ENCODE peak calls at places on chromosomes 16 and 17, in seven cellular contexts. One of them, this sample, is unnamed. For H3K4me1, the result is how much of the 10 kb centered on the place peaks cover.

GRCh38 chr17:82344175-82344907 is 10.8 kb upstream of the SECTM1 start:
- DNase-seq in IMR-90: no peak
- DNase-seq in SJSA1: no peak
- DNase-seq in tibial artery: no peak
- DNase-seq in adrenal gland: no peak
- DNase-seq in GM23248: no peak
- DNase-seq in left ventricle myocardium inferior: no peak
- DNase-seq in this sample: no peak

GRCh38 chr17:10051112-10051511 is 146.0 kb upstream of the RCVRN start:
- DNase-seq in IMR-90: peak
- DNase-seq in SJSA1: no peak
- DNase-seq in tibial artery: peak
- DNase-seq in adrenal gland: no peak
- DNase-seq in GM23248: peak
- DNase-seq in left ventricle myocardium inferior: no peak
- DNase-seq in this sample: no peak

GRCh38 chr16:57310801-57311200 is 26.3 kb upstream of the PLLP start:
- DNase-seq in IMR-90: no peak
- DNase-seq in SJSA1: peak
- DNase-seq in tibial artery: no peak
- DNase-seq in adrenal gland: peak
- DNase-seq in GM23248: no peak
- DNase-seq in left ventricle myocardium inferior: no peak
- DNase-seq in this sample: no peak

GRCh38 chr16:9138731-9139501 is 47.5 kb downstream of the HAPSTR1 start:
- DNase-seq in IMR-90: peak
- DNase-seq in SJSA1: peak
- DNase-seq in tibial artery: peak
- DNase-seq in adrenal gland: peak
- DNase-seq in GM23248: peak
- DNase-seq in left ventricle myocardium inferior: peak
- DNase-seq in this sample: peak

GRCh38 chr17:57766307-57766943 is 21.3 kb upstream of the CCDC182 start:
- DNase-seq in IMR-90: no peak
- DNase-seq in SJSA1: no peak
- DNase-seq in tibial artery: no peak
- DNase-seq in adrenal gland: no peak
- DNase-seq in GM23248: no peak
- DNase-seq in left ventricle myocardium inferior: no peak
- DNase-seq in this sample: no peak

GRCh38 chr17:39729280-39729851 is 966 bp downstream of the MIEN1 start:
- DNase-seq in IMR-90: peak
- DNase-seq in SJSA1: no peak
- DNase-seq in tibial artery: no peak
- DNase-seq in adrenal gland: no peak
- DNase-seq in GM23248: peak
- DNase-seq in left ventricle myocardium inferior: no peak
- DNase-seq in this sample: no peak

GRCh38 chr16:87945351-87946042 is 5.7 kb upstream of the BANP start:
- DNase-seq in IMR-90: peak
- DNase-seq in SJSA1: no peak
- DNase-seq in tibial artery: peak
- DNase-seq in adrenal gland: peak
- DNase-seq in GM23248: peak
- DNase-seq in left ventricle myocardium inferior: peak
- DNase-seq in this sample: peak

GRCh38 chr16:30437511-30438046 is 7.7 kb upstream of the DCTPP1 start:
- DNase-seq in IMR-90: no peak
- DNase-seq in SJSA1: no peak
- DNase-seq in tibial artery: no peak
- DNase-seq in adrenal gland: no peak
- DNase-seq in GM23248: no peak
- DNase-seq in left ventricle myocardium inferior: no peak
- DNase-seq in this sample: no peak

GRCh38 chr17:48611681-48612455 is 1.1 kb upstream of the HOXB7 start:
- DNase-seq in IMR-90: no peak
- DNase-seq in SJSA1: no peak
- DNase-seq in tibial artery: no peak
- DNase-seq in adrenal gland: peak
- DNase-seq in GM23248: peak
- DNase-seq in left ventricle myocardium inferior: no peak
- DNase-seq in this sample: no peak

GRCh38 chr17:50636804-50637195 is 2.1 kb downstream of the ABCC3 start:
- DNase-seq in IMR-90: no peak
- DNase-seq in SJSA1: no peak
- DNase-seq in tibial artery: no peak
- DNase-seq in adrenal gland: no peak
- DNase-seq in GM23248: no peak
- DNase-seq in left ventricle myocardium inferior: no peak
- DNase-seq in this sample: no peak

GRCh38 chr17:50634915-50635719 is 436 bp downstream of the ABCC3 start:
- DNase-seq in IMR-90: no peak
- DNase-seq in SJSA1: no peak
- DNase-seq in tibial artery: no peak
- DNase-seq in adrenal gland: no peak
- DNase-seq in GM23248: peak
- DNase-seq in left ventricle myocardium inferior: no peak
- DNase-seq in this sample: no peak

GRCh38 chr17:50636145-50636803 is 1.6 kb downstream of the ABCC3 start:
- DNase-seq in IMR-90: no peak
- DNase-seq in SJSA1: no peak
- DNase-seq in tibial artery: no peak
- DNase-seq in adrenal gland: no peak
- DNase-seq in GM23248: no peak
- DNase-seq in left ventricle myocardium inferior: no peak
- DNase-seq in this sample: no peak

GRCh38 chr17:50634123-50634914 is at the start of gene ABCC3:
- DNase-seq in IMR-90: no peak
- DNase-seq in SJSA1: peak
- DNase-seq in tibial artery: peak
- DNase-seq in adrenal gland: peak
- DNase-seq in GM23248: peak
- DNase-seq in left ventricle myocardium inferior: peak
- DNase-seq in this sample: peak

DNA sequence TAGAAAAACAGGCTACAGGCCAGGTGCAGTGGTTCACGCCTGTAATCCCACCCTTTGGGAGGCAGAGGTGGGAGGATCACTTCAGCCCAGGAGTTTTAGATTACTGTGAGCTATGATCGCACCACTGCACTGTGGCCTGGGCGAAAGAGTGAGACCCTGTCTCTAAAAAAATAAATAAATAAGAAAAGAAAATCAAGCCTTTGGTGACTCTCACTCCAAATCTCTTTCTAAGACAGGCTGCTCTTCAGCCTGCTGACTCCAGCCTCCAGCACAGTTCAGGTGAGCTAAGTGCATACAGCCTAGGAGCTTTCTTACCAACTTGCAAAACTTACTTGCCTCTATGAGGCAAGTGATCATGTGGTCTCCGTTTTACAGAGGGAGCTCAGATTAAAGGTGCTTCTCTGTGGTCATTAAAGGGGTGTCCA is 1.1 kb downstream of the ABCC3 start:
- DNase-seq in IMR-90: no peak
- DNase-seq in SJSA1: no peak
- DNase-seq in tibial artery: no peak
- DNase-seq in adrenal gland: no peak
- DNase-seq in GM23248: no peak
- DNase-seq in left ventricle myocardium inferior: no peak
- DNase-seq in this sample: no peak
- H3K4me1 ChIP-seq in IMR-90: under half
- H3K4me1 ChIP-seq in SJSA1: half or more
- H3K4me1 ChIP-seq in tibial artery: half or more
- H3K4me1 ChIP-seq in adrenal gland: half or more
- H3K4me1 ChIP-seq in GM23248: under half
- H3K4me1 ChIP-seq in left ventricle myocardium inferior: under half
- H3K4me1 ChIP-seq in this sample: under half

DNA sequence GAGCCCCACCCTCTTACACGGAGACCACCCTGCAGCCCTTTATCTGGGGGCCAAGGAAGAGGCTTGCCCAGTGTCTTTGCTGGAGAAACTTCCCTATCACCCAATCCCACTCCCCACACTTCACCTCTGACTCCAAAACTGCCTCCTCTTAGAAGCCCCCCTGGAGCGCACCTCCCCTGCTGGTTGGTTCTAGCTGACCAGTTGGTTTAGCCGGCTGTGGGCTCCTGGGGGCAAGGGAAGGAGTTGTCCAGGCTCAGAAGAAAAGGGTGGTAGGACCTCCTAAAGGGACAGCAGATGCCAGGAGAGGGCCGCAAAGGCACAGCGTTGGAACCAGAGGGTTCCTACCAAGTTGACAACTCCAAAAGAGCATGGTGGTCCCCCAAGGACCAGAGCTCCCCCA is 2.0 kb downstream of the BCAR1 start:
- DNase-seq in IMR-90: no peak
- DNase-seq in SJSA1: no peak
- DNase-seq in tibial artery: no peak
- DNase-seq in adrenal gland: no peak
- DNase-seq in GM23248: no peak
- DNase-seq in left ventricle myocardium inferior: no peak
- DNase-seq in this sample: no peak
- H3K27ac ChIP-seq in IMR-90: peak
- H3K27ac ChIP-seq in SJSA1: no peak
- H3K27ac ChIP-seq in tibial artery: peak
- H3K27ac ChIP-seq in adrenal gland: no peak
- H3K27ac ChIP-seq in GM23248: peak
- H3K27ac ChIP-seq in left ventricle myocardium inferior: peak
- H3K27ac ChIP-seq in this sample: peak

DNA sequence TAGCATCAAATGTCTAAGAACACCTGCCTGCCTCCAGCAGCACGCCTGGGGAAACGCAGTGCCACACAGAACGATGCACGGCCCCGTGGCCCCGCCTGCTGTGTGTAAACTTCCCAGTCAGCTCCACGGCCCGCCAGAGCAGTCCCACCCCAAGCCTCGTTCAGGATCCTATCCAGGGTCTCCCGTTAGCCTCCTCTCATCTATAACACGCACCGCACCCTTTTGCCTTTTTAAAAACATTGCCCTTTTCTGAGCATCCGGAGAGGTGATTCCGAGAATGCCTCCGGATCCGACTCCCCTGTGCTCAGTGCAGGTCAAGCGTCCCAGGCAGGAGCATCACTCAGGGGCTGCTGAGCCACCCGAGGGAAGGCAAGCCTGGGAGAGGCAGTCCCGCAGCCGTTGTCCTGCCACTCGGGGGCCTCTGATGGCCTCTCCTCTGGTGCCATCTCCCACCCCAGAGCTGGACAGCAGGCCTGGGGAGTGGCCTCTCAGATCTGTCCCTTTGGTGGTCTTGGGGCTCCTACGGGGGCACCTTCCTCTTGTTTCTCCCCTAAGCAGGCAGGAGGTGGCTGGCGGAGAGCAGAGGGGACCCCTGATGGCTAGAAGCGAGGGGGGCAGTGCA is 38.0 kb upstream of the SLC38A10 start:
- DNase-seq in IMR-90: no peak
- DNase-seq in SJSA1: no peak
- DNase-seq in tibial artery: no peak
- DNase-seq in adrenal gland: no peak
- DNase-seq in GM23248: no peak
- DNase-seq in left ventricle myocardium inferior: no peak
- DNase-seq in this sample: no peak
- H3K4me1 ChIP-seq in IMR-90: under half
- H3K4me1 ChIP-seq in SJSA1: under half
- H3K4me1 ChIP-seq in tibial artery: under half
- H3K4me1 ChIP-seq in adrenal gland: under half
- H3K4me1 ChIP-seq in GM23248: under half
- H3K4me1 ChIP-seq in left ventricle myocardium inferior: under half
- H3K4me1 ChIP-seq in this sample: half or more

DNA sequence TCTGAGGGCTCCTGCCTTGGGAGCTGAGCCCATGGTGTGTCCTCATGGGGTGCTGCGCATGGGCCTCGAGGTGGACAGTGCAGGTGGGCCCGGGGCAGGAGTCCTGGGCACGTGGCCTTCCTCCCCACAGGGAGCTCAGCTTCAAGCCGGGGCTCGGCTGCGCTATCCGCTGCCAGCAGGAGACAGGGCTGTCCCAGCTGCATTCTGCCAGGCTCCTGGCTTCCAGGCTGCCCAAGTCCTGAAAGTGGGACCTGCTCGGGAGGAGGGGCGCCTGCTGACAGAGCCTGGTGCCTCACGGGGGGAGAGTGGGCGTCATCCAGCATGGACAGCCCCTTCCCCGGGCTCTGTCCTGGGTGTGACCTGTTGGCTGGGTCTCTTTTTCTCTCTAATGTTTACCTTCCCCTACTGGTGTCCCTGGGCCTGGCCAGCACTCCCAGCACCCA is 7.1 kb downstream of the TRAF7 start:
- DNase-seq in IMR-90: no peak
- DNase-seq in SJSA1: no peak
- DNase-seq in tibial artery: no peak
- DNase-seq in adrenal gland: no peak
- DNase-seq in GM23248: no peak
- DNase-seq in left ventricle myocardium inferior: no peak
- DNase-seq in this sample: no peak
- H3K27ac ChIP-seq in IMR-90: no peak
- H3K27ac ChIP-seq in SJSA1: no peak
- H3K27ac ChIP-seq in tibial artery: no peak
- H3K27ac ChIP-seq in adrenal gland: no peak
- H3K27ac ChIP-seq in GM23248: no peak
- H3K27ac ChIP-seq in left ventricle myocardium inferior: no peak
- H3K27ac ChIP-seq in this sample: no peak

DNA sequence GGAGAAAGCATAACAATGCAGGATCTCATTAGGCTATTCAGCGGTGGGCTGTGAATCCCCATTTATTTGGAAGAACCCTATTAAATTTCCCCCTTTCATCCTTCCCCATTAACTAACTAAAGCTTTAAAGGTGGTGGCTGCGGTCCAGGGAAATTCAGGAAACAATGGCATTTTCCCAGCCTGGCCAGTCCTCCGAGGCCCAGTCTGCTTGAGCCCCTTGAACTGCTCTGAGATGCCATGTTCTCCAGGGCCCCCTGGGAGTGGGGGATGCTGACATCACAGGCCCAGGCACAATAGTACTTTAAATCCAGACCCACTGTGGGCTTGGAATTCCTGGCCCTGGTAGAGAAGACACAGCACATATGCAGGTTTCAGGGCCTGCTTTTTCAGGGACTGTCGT is 239.9 kb upstream of the CIBAR2 start:
- DNase-seq in IMR-90: no peak
- DNase-seq in SJSA1: no peak
- DNase-seq in tibial artery: no peak
- DNase-seq in adrenal gland: no peak
- DNase-seq in GM23248: no peak
- DNase-seq in left ventricle myocardium inferior: no peak
- DNase-seq in this sample: no peak
- H3K4me1 ChIP-seq in IMR-90: under half
- H3K4me1 ChIP-seq in SJSA1: under half
- H3K4me1 ChIP-seq in tibial artery: under half
- H3K4me1 ChIP-seq in adrenal gland: under half
- H3K4me1 ChIP-seq in GM23248: under half
- H3K4me1 ChIP-seq in left ventricle myocardium inferior: under half
- H3K4me1 ChIP-seq in this sample: under half